ENCODE peak calls at places on chromosomes 1 and 21, in nine cellular contexts. One of them, this sample, is unnamed. For H3K27me3, the result is how much of the 10 kb centered on the place peaks cover.

GRCh38 chr1:113912594-113913311 is 7.6 kb downstream of the DCLRE1B start:
- DNase-seq in adipocyte: peak
- DNase-seq in dorsolateral prefrontal cortex: no peak
- DNase-seq in psoas muscle: peak
- DNase-seq in H9: no peak
- DNase-seq in BE2C: no peak
- DNase-seq in heart right ventricle: peak
- DNase-seq in GM23338: no peak
- DNase-seq in cardiac muscle cell: no peak
- DNase-seq in this sample: no peak

GRCh38 chr21:26557106-26557505 is 16.0 kb downstream of the CYYR1 start:
- DNase-seq in adipocyte: no peak
- DNase-seq in dorsolateral prefrontal cortex: no peak
- DNase-seq in psoas muscle: no peak
- DNase-seq in H9: no peak
- DNase-seq in BE2C: no peak
- DNase-seq in heart right ventricle: no peak
- DNase-seq in GM23338: no peak
- DNase-seq in cardiac muscle cell: no peak
- DNase-seq in this sample: no peak

GRCh38 chr21:41345934-41346685 is 15.7 kb upstream of the MX2 start:
- DNase-seq in adipocyte: no peak
- DNase-seq in dorsolateral prefrontal cortex: no peak
- DNase-seq in psoas muscle: no peak
- DNase-seq in H9: no peak
- DNase-seq in BE2C: no peak
- DNase-seq in heart right ventricle: no peak
- DNase-seq in GM23338: no peak
- DNase-seq in cardiac muscle cell: no peak
- DNase-seq in this sample: no peak

GRCh38 chr1:91790296-91790851 is 95.6 kb downstream of the TGFBR3 start:
- DNase-seq in adipocyte: no peak
- DNase-seq in dorsolateral prefrontal cortex: no peak
- DNase-seq in psoas muscle: no peak
- DNase-seq in H9: no peak
- DNase-seq in BE2C: no peak
- DNase-seq in heart right ventricle: no peak
- DNase-seq in GM23338: no peak
- DNase-seq in cardiac muscle cell: no peak
- DNase-seq in this sample: no peak

GRCh38 chr1:243508303-243508713 is 252.5 kb downstream of the SDCCAG8 start:
- DNase-seq in adipocyte: no peak
- DNase-seq in dorsolateral prefrontal cortex: no peak
- DNase-seq in psoas muscle: no peak
- DNase-seq in H9: no peak
- DNase-seq in BE2C: no peak
- DNase-seq in heart right ventricle: no peak
- DNase-seq in GM23338: no peak
- DNase-seq in cardiac muscle cell: no peak
- DNase-seq in this sample: no peak

GRCh38 chr1:233045591-233045990 is 95.2 kb downstream of the NTPCR start:
- DNase-seq in adipocyte: no peak
- DNase-seq in dorsolateral prefrontal cortex: no peak
- DNase-seq in psoas muscle: no peak
- DNase-seq in H9: no peak
- DNase-seq in BE2C: no peak
- DNase-seq in heart right ventricle: no peak
- DNase-seq in GM23338: no peak
- DNase-seq in cardiac muscle cell: no peak
- DNase-seq in this sample: no peak

GRCh38 chr1:203556047-203556851 is 62.3 kb downstream of the OPTC start:
- DNase-seq in adipocyte: peak
- DNase-seq in dorsolateral prefrontal cortex: no peak
- DNase-seq in psoas muscle: peak
- DNase-seq in H9: peak
- DNase-seq in BE2C: peak
- DNase-seq in heart right ventricle: peak
- DNase-seq in GM23338: peak
- DNase-seq in cardiac muscle cell: peak
- DNase-seq in this sample: no peak

GRCh38 chr1:53070621-53071020 is 8.6 kb downstream of the PODN start:
- DNase-seq in adipocyte: no peak
- DNase-seq in dorsolateral prefrontal cortex: no peak
- DNase-seq in psoas muscle: no peak
- DNase-seq in H9: peak
- DNase-seq in BE2C: no peak
- DNase-seq in heart right ventricle: no peak
- DNase-seq in GM23338: no peak
- DNase-seq in cardiac muscle cell: no peak
- DNase-seq in this sample: no peak

GRCh38 chr1:43783671-43784205 is 76.4 kb downstream of the ST3GAL3 start:
- DNase-seq in adipocyte: no peak
- DNase-seq in dorsolateral prefrontal cortex: no peak
- DNase-seq in psoas muscle: no peak
- DNase-seq in H9: no peak
- DNase-seq in BE2C: peak
- DNase-seq in heart right ventricle: no peak
- DNase-seq in GM23338: no peak
- DNase-seq in cardiac muscle cell: no peak
- DNase-seq in this sample: no peak

GRCh38 chr21:36703123-36703522 is 4.2 kb downstream of the SIM2 start:
- DNase-seq in adipocyte: no peak
- DNase-seq in dorsolateral prefrontal cortex: no peak
- DNase-seq in psoas muscle: no peak
- DNase-seq in H9: no peak
- DNase-seq in BE2C: no peak
- DNase-seq in heart right ventricle: no peak
- DNase-seq in GM23338: no peak
- DNase-seq in cardiac muscle cell: no peak
- DNase-seq in this sample: no peak

GRCh38 chr21:44900559-44901251 is 20.0 kb downstream of the ITGB2 start:
- DNase-seq in adipocyte: no peak
- DNase-seq in dorsolateral prefrontal cortex: no peak
- DNase-seq in psoas muscle: peak
- DNase-seq in H9: no peak
- DNase-seq in BE2C: peak
- DNase-seq in heart right ventricle: no peak
- DNase-seq in GM23338: no peak
- DNase-seq in cardiac muscle cell: no peak
- DNase-seq in this sample: no peak

GRCh38 chr1:116002781-116003455 is 26.6 kb downstream of the SLC22A15 start:
- DNase-seq in adipocyte: no peak
- DNase-seq in dorsolateral prefrontal cortex: peak
- DNase-seq in psoas muscle: no peak
- DNase-seq in H9: no peak
- DNase-seq in BE2C: no peak
- DNase-seq in heart right ventricle: no peak
- DNase-seq in GM23338: peak
- DNase-seq in cardiac muscle cell: no peak
- DNase-seq in this sample: no peak

GRCh38 chr1:218933526-218933925 is 240.2 kb upstream of the LYPLAL1 start:
- DNase-seq in adipocyte: no peak
- DNase-seq in dorsolateral prefrontal cortex: no peak
- DNase-seq in psoas muscle: no peak
- DNase-seq in H9: no peak
- DNase-seq in BE2C: no peak
- DNase-seq in heart right ventricle: no peak
- DNase-seq in GM23338: no peak
- DNase-seq in cardiac muscle cell: no peak
- DNase-seq in this sample: no peak

GRCh38 chr1:184661801-184662200 is 92.9 kb downstream of the EDEM3 start:
- DNase-seq in adipocyte: no peak
- DNase-seq in dorsolateral prefrontal cortex: no peak
- DNase-seq in psoas muscle: no peak
- DNase-seq in H9: no peak
- DNase-seq in BE2C: no peak
- DNase-seq in heart right ventricle: no peak
- DNase-seq in GM23338: no peak
- DNase-seq in cardiac muscle cell: no peak
- DNase-seq in this sample: no peak

GRCh38 chr1:184665329-184665728 is 89.3 kb downstream of the EDEM3 start:
- DNase-seq in adipocyte: no peak
- DNase-seq in dorsolateral prefrontal cortex: no peak
- DNase-seq in psoas muscle: no peak
- DNase-seq in H9: no peak
- DNase-seq in BE2C: no peak
- DNase-seq in heart right ventricle: no peak
- DNase-seq in GM23338: peak
- DNase-seq in cardiac muscle cell: no peak
- DNase-seq in this sample: no peak

GRCh38 chr1:184664661-184665060 is 90.0 kb downstream of the EDEM3 start:
- DNase-seq in adipocyte: no peak
- DNase-seq in dorsolateral prefrontal cortex: no peak
- DNase-seq in psoas muscle: peak
- DNase-seq in H9: peak
- DNase-seq in BE2C: no peak
- DNase-seq in heart right ventricle: no peak
- DNase-seq in GM23338: peak
- DNase-seq in cardiac muscle cell: no peak
- DNase-seq in this sample: no peak

GRCh38 chr1:184660462-184661191 is 94.0 kb downstream of the EDEM3 start:
- DNase-seq in adipocyte: peak
- DNase-seq in dorsolateral prefrontal cortex: no peak
- DNase-seq in psoas muscle: no peak
- DNase-seq in H9: no peak
- DNase-seq in BE2C: no peak
- DNase-seq in heart right ventricle: no peak
- DNase-seq in GM23338: no peak
- DNase-seq in cardiac muscle cell: no peak
- DNase-seq in this sample: no peak

GRCh38 chr1:184664042-184664659 is 90.5 kb downstream of the EDEM3 start:
- DNase-seq in adipocyte: peak
- DNase-seq in dorsolateral prefrontal cortex: peak
- DNase-seq in psoas muscle: peak
- DNase-seq in H9: peak
- DNase-seq in BE2C: peak
- DNase-seq in heart right ventricle: peak
- DNase-seq in GM23338: peak
- DNase-seq in cardiac muscle cell: peak
- DNase-seq in this sample: no peak
- H3K27me3 ChIP-seq in adipocyte: under half
- H3K27me3 ChIP-seq in dorsolateral prefrontal cortex: under half
- H3K27me3 ChIP-seq in psoas muscle: under half
- H3K27me3 ChIP-seq in H9: under half
- H3K27me3 ChIP-seq in BE2C: under half
- H3K27me3 ChIP-seq in heart right ventricle: under half
- H3K27me3 ChIP-seq in GM23338: under half
- H3K27me3 ChIP-seq in cardiac muscle cell: under half
- H3K27me3 ChIP-seq in this sample: under half

GRCh38 chr1:109468903-109469302 is 2.6 kb downstream of the SYPL2 start:
- DNase-seq in adipocyte: no peak
- DNase-seq in dorsolateral prefrontal cortex: no peak
- DNase-seq in psoas muscle: no peak
- DNase-seq in H9: no peak
- DNase-seq in BE2C: no peak
- DNase-seq in heart right ventricle: no peak
- DNase-seq in GM23338: no peak
- DNase-seq in cardiac muscle cell: no peak
- DNase-seq in this sample: no peak
- H3K27me3 ChIP-seq in adipocyte: under half
- H3K27me3 ChIP-seq in dorsolateral prefrontal cortex: under half
- H3K27me3 ChIP-seq in psoas muscle: under half
- H3K27me3 ChIP-seq in H9: under half
- H3K27me3 ChIP-seq in BE2C: half or more
- H3K27me3 ChIP-seq in heart right ventricle: under half
- H3K27me3 ChIP-seq in GM23338: half or more
- H3K27me3 ChIP-seq in cardiac muscle cell: under half
- H3K27me3 ChIP-seq in this sample: under half

GRCh38 chr1:1243261-1243660 is 3.3 kb downstream of the C1QTNF12 start:
- DNase-seq in adipocyte: no peak
- DNase-seq in dorsolateral prefrontal cortex: no peak
- DNase-seq in psoas muscle: no peak
- DNase-seq in H9: no peak
- DNase-seq in BE2C: no peak
- DNase-seq in heart right ventricle: no peak
- DNase-seq in GM23338: no peak
- DNase-seq in cardiac muscle cell: no peak
- DNase-seq in this sample: no peak
- H3K27me3 ChIP-seq in adipocyte: under half
- H3K27me3 ChIP-seq in dorsolateral prefrontal cortex: under half
- H3K27me3 ChIP-seq in psoas muscle: under half
- H3K27me3 ChIP-seq in H9: under half
- H3K27me3 ChIP-seq in BE2C: half or more
- H3K27me3 ChIP-seq in heart right ventricle: half or more
- H3K27me3 ChIP-seq in GM23338: under half
- H3K27me3 ChIP-seq in cardiac muscle cell: under half
- H3K27me3 ChIP-seq in this sample: half or more

GRCh38 chr1:84997667-84998600 is 1.0 kb upstream of the MCOLN2 start:
- DNase-seq in adipocyte: peak
- DNase-seq in dorsolateral prefrontal cortex: no peak
- DNase-seq in psoas muscle: no peak
- DNase-seq in H9: peak
- DNase-seq in BE2C: peak
- DNase-seq in heart right ventricle: peak
- DNase-seq in GM23338: peak
- DNase-seq in cardiac muscle cell: peak
- DNase-seq in this sample: no peak

GRCh38 chr1:84996846-84997666 is at the start of gene MCOLN2:
- DNase-seq in adipocyte: peak
- DNase-seq in dorsolateral prefrontal cortex: no peak
- DNase-seq in psoas muscle: peak
- DNase-seq in H9: peak
- DNase-seq in BE2C: peak
- DNase-seq in heart right ventricle: peak
- DNase-seq in GM23338: peak
- DNase-seq in cardiac muscle cell: peak
- DNase-seq in this sample: no peak

GRCh38 chr1:84998642-84999280 is 1.8 kb upstream of the MCOLN2 start:
- DNase-seq in adipocyte: peak
- DNase-seq in dorsolateral prefrontal cortex: no peak
- DNase-seq in psoas muscle: no peak
- DNase-seq in H9: no peak
- DNase-seq in BE2C: no peak
- DNase-seq in heart right ventricle: no peak
- DNase-seq in GM23338: peak
- DNase-seq in cardiac muscle cell: peak
- DNase-seq in this sample: no peak

DNA sequence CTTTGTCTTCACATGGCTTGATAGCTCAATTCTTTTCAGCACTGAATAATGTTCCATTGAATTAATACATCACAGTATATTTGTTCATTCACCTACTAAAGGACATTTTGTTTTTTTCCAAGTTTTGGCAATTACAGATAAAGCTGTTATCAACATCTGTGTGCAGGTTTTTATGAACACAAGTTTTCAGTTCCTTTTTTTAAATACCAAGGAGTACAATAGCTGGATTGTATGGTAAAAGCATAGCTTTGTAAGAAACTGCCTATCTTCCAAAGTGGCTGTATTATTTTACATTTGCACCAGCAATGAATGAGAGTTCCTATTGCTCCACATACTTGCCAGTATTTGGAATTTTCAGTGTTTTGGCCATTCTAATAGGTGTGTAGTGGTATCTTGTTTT is 4.8 kb upstream of the MCOLN2 start:
- DNase-seq in adipocyte: no peak
- DNase-seq in dorsolateral prefrontal cortex: no peak
- DNase-seq in psoas muscle: no peak
- DNase-seq in H9: no peak
- DNase-seq in BE2C: no peak
- DNase-seq in heart right ventricle: no peak
- DNase-seq in GM23338: no peak
- DNase-seq in cardiac muscle cell: no peak
- DNase-seq in this sample: no peak
- H3K27me3 ChIP-seq in adipocyte: under half
- H3K27me3 ChIP-seq in dorsolateral prefrontal cortex: under half
- H3K27me3 ChIP-seq in psoas muscle: under half
- H3K27me3 ChIP-seq in H9: under half
- H3K27me3 ChIP-seq in BE2C: under half
- H3K27me3 ChIP-seq in heart right ventricle: half or more
- H3K27me3 ChIP-seq in GM23338: half or more
- H3K27me3 ChIP-seq in cardiac muscle cell: half or more
- H3K27me3 ChIP-seq in this sample: under half

GRCh38 chr1:50424045-50424939 is 1.0 kb upstream of the DMRTA2 start:
- DNase-seq in adipocyte: no peak
- DNase-seq in dorsolateral prefrontal cortex: no peak
- DNase-seq in psoas muscle: no peak
- DNase-seq in H9: no peak
- DNase-seq in BE2C: no peak
- DNase-seq in heart right ventricle: no peak
- DNase-seq in GM23338: peak
- DNase-seq in cardiac muscle cell: no peak
- DNase-seq in this sample: no peak
- H3K27me3 ChIP-seq in adipocyte: half or more
- H3K27me3 ChIP-seq in dorsolateral prefrontal cortex: half or more
- H3K27me3 ChIP-seq in psoas muscle: under half
- H3K27me3 ChIP-seq in H9: half or more
- H3K27me3 ChIP-seq in BE2C: half or more
- H3K27me3 ChIP-seq in heart right ventricle: half or more
- H3K27me3 ChIP-seq in GM23338: half or more
- H3K27me3 ChIP-seq in cardiac muscle cell: half or more
- H3K27me3 ChIP-seq in this sample: half or more